ENCODE peak calls at places on chromosomes 1 and 21, in nine cellular contexts. One of them, this sample, is unnamed.
A peak's percentile ranks its signal among the peaks of the same experiment; 100 is the strongest.

GRCh38 chr1:32798191-32798590 is 19.0 kb downstream of the YARS1 start:
- DNase-seq in A549: no peak
- DNase-seq in progenitor cell of endocrine pancreas: no peak
- DNase-seq in mucosa of descending colon: no peak
- DNase-seq in thoracic aorta: no peak
- DNase-seq in AG09309: no peak
- DNase-seq in endodermal cell: no peak
- DNase-seq in mesothelial cell of epicardium: no peak
- DNase-seq in dorsolateral prefrontal cortex: no peak
- DNase-seq in this sample: no peak

GRCh38 chr1:28326505-28326904 is 2.3 kb upstream of the MED18 start:
- DNase-seq in endodermal cell: no peak
- DNase-seq in mucosa of descending colon: no peak
- DNase-seq in mesothelial cell of epicardium: no peak
- DNase-seq in dorsolateral prefrontal cortex: no peak
- DNase-seq in A549: no peak
- DNase-seq in progenitor cell of endocrine pancreas: no peak
- DNase-seq in AG09309: no peak
- DNase-seq in thoracic aorta: no peak
- DNase-seq in this sample: no peak

GRCh38 chr1:151834239-151834638 is 2.6 kb upstream of the RORC start:
- DNase-seq in progenitor cell of endocrine pancreas: no peak
- DNase-seq in endodermal cell: no peak
- DNase-seq in mesothelial cell of epicardium: no peak
- DNase-seq in A549: no peak
- DNase-seq in AG09309: no peak
- DNase-seq in dorsolateral prefrontal cortex: no peak
- DNase-seq in mucosa of descending colon: no peak
- DNase-seq in thoracic aorta: no peak
- DNase-seq in this sample: no peak

GRCh38 chr1:237235080-237235479 is 193.1 kb downstream of the RYR2 start:
- DNase-seq in AG09309: no peak
- DNase-seq in endodermal cell: no peak
- DNase-seq in progenitor cell of endocrine pancreas: no peak
- DNase-seq in dorsolateral prefrontal cortex: no peak
- DNase-seq in A549: no peak
- DNase-seq in mucosa of descending colon: no peak
- DNase-seq in mesothelial cell of epicardium: no peak
- DNase-seq in thoracic aorta: no peak
- DNase-seq in this sample: no peak

GRCh38 chr1:223479718-223480425 is 86.7 kb downstream of the CCDC185 start:
- DNase-seq in dorsolateral prefrontal cortex: no peak
- DNase-seq in endodermal cell: peak; percentile 73
- DNase-seq in A549: peak; percentile 11
- DNase-seq in mucosa of descending colon: no peak
- DNase-seq in thoracic aorta: no peak
- DNase-seq in progenitor cell of endocrine pancreas: no peak
- DNase-seq in AG09309: no peak
- DNase-seq in mesothelial cell of epicardium: no peak
- DNase-seq in this sample: no peak

GRCh38 chr1:201214461-201214860 is 23.8 kb downstream of the IGFN1 start:
- DNase-seq in AG09309: no peak
- DNase-seq in dorsolateral prefrontal cortex: no peak
- DNase-seq in A549: peak; percentile 39
- DNase-seq in thoracic aorta: no peak
- DNase-seq in endodermal cell: peak; percentile 75
- DNase-seq in mesothelial cell of epicardium: peak; percentile 22
- DNase-seq in progenitor cell of endocrine pancreas: no peak
- DNase-seq in mucosa of descending colon: no peak
- DNase-seq in this sample: no peak

GRCh38 chr1:230326971-230327891 is 98.9 kb downstream of the PGBD5 start:
- DNase-seq in A549: no peak
- DNase-seq in dorsolateral prefrontal cortex: no peak
- DNase-seq in endodermal cell: no peak
- DNase-seq in progenitor cell of endocrine pancreas: no peak
- DNase-seq in mucosa of descending colon: no peak
- DNase-seq in mesothelial cell of epicardium: no peak
- DNase-seq in thoracic aorta: no peak
- DNase-seq in AG09309: no peak
- DNase-seq in this sample: no peak

GRCh38 chr1:200877010-200877409 is 4.2 kb downstream of the GPR25 start:
- DNase-seq in progenitor cell of endocrine pancreas: no peak
- DNase-seq in A549: no peak
- DNase-seq in mucosa of descending colon: no peak
- DNase-seq in AG09309: no peak
- DNase-seq in mesothelial cell of epicardium: no peak
- DNase-seq in thoracic aorta: no peak
- DNase-seq in dorsolateral prefrontal cortex: no peak
- DNase-seq in endodermal cell: no peak
- DNase-seq in this sample: no peak

GRCh38 chr1:44531785-44532566 is 126.9 kb downstream of the RNF220 start:
- DNase-seq in A549: peak; percentile 76
- DNase-seq in mesothelial cell of epicardium: no peak
- DNase-seq in AG09309: no peak
- DNase-seq in endodermal cell: no peak
- DNase-seq in progenitor cell of endocrine pancreas: no peak
- DNase-seq in mucosa of descending colon: no peak
- DNase-seq in dorsolateral prefrontal cortex: no peak
- DNase-seq in thoracic aorta: no peak
- DNase-seq in this sample: no peak

GRCh38 chr1:23657659-23658275 is 33.8 kb upstream of the RPL11 start:
- DNase-seq in mucosa of descending colon: peak; percentile 66
- DNase-seq in progenitor cell of endocrine pancreas: peak; percentile 54
- DNase-seq in dorsolateral prefrontal cortex: no peak
- DNase-seq in thoracic aorta: no peak
- DNase-seq in endodermal cell: peak; percentile 94
- DNase-seq in mesothelial cell of epicardium: peak; percentile 69
- DNase-seq in A549: peak; percentile 63
- DNase-seq in AG09309: no peak
- DNase-seq in this sample: peak; percentile 78

GRCh38 chr1:89865498-89866385 is 44.9 kb downstream of the LRRC8D start:
- DNase-seq in dorsolateral prefrontal cortex: no peak
- DNase-seq in endodermal cell: no peak
- DNase-seq in progenitor cell of endocrine pancreas: no peak
- DNase-seq in mucosa of descending colon: no peak
- DNase-seq in A549: peak; percentile 23
- DNase-seq in AG09309: peak; percentile 61
- DNase-seq in thoracic aorta: no peak
- DNase-seq in mesothelial cell of epicardium: no peak
- DNase-seq in this sample: no peak

GRCh38 chr1:9174762-9175161 is 45.9 kb upstream of the GPR157 start:
- DNase-seq in endodermal cell: no peak
- DNase-seq in AG09309: no peak
- DNase-seq in mucosa of descending colon: no peak
- DNase-seq in mesothelial cell of epicardium: no peak
- DNase-seq in A549: no peak
- DNase-seq in progenitor cell of endocrine pancreas: no peak
- DNase-seq in thoracic aorta: no peak
- DNase-seq in dorsolateral prefrontal cortex: no peak
- DNase-seq in this sample: no peak

GRCh38 chr1:197958861-197959260 is 41.7 kb downstream of the LHX9 start:
- DNase-seq in AG09309: no peak
- DNase-seq in dorsolateral prefrontal cortex: no peak
- DNase-seq in A549: no peak
- DNase-seq in thoracic aorta: no peak
- DNase-seq in endodermal cell: no peak
- DNase-seq in mesothelial cell of epicardium: no peak
- DNase-seq in progenitor cell of endocrine pancreas: no peak
- DNase-seq in mucosa of descending colon: no peak
- DNase-seq in this sample: no peak

GRCh38 chr1:89598450-89599331 is 34.2 kb upstream of the LRRC8C start:
- DNase-seq in AG09309: no peak
- DNase-seq in dorsolateral prefrontal cortex: no peak
- DNase-seq in endodermal cell: no peak
- DNase-seq in A549: peak; percentile 31
- DNase-seq in mesothelial cell of epicardium: no peak
- DNase-seq in thoracic aorta: no peak
- DNase-seq in mucosa of descending colon: no peak
- DNase-seq in progenitor cell of endocrine pancreas: no peak
- DNase-seq in this sample: no peak

GRCh38 chr1:167774710-167775109 is 52.9 kb downstream of the MPZL1 start:
- DNase-seq in mucosa of descending colon: no peak
- DNase-seq in endodermal cell: no peak
- DNase-seq in progenitor cell of endocrine pancreas: no peak
- DNase-seq in mesothelial cell of epicardium: no peak
- DNase-seq in thoracic aorta: no peak
- DNase-seq in AG09309: no peak
- DNase-seq in dorsolateral prefrontal cortex: no peak
- DNase-seq in A549: no peak
- DNase-seq in this sample: no peak

DNA sequence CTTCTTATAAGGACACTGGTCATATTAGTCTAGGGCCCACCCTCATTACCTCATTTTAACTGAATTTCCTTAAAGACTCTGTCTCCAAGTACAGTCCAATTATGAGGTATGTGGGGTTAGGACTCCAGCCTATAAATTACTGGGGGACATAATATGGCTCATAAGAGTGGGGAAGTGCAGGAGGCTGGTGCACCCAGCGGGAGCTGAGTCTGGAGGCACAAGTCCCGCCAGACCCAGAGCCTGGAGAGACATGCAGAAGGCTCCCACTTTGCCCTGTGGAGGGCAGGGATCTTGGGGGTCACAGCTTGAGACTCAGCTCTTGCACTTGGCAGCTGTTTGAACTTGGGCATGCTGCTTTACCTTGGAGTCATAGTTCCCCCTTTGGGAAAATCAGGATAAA is 250.4 kb downstream of the RHOU start:
- DNase-seq in thoracic aorta: no peak
- DNase-seq in progenitor cell of endocrine pancreas: no peak
- DNase-seq in dorsolateral prefrontal cortex: no peak
- DNase-seq in AG09309: no peak
- DNase-seq in A549: no peak
- DNase-seq in endodermal cell: no peak
- DNase-seq in mucosa of descending colon: no peak
- DNase-seq in mesothelial cell of epicardium: no peak
- DNase-seq in this sample: no peak
- TF ChIP-seq CTCF in thoracic aorta: no peak
- TF ChIP-seq CTCF in progenitor cell of endocrine pancreas: no peak
- TF ChIP-seq CTCF in dorsolateral prefrontal cortex: no peak
- TF ChIP-seq CTCF in AG09309: no peak
- TF ChIP-seq CTCF in A549: no peak
- TF ChIP-seq CTCF in endodermal cell: no peak
- TF ChIP-seq CTCF in mucosa of descending colon: no peak
- TF ChIP-seq CTCF in mesothelial cell of epicardium: no peak
- TF ChIP-seq CTCF in this sample: no peak

DNA sequence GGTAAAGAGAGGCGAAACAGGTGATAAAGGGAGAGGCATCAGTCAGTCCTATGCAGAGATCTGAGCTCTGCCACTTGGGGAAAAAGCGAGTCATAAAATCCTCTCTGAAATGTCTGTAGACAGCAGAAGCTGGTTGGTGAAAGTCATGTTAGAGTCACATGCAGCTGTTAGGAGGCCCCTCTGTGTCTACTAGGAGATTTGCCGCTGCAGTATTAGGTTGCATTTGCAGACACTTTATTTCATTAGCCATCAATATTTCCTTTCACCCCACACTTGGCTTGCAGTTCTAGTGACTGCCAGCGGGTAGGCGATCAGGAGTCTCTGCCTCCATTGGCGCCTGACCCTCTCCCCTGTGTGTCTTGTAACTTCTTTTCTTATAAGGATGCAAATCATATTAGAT is 16.2 kb downstream of the ATP1A4 start:
- DNase-seq in AG09309: no peak
- DNase-seq in endodermal cell: no peak
- DNase-seq in mesothelial cell of epicardium: no peak
- DNase-seq in progenitor cell of endocrine pancreas: no peak
- DNase-seq in dorsolateral prefrontal cortex: no peak
- DNase-seq in thoracic aorta: no peak
- DNase-seq in mucosa of descending colon: no peak
- DNase-seq in A549: no peak
- DNase-seq in this sample: no peak
- TF ChIP-seq CTCF in AG09309: no peak
- TF ChIP-seq CTCF in endodermal cell: peak; percentile 60
- TF ChIP-seq CTCF in mesothelial cell of epicardium: no peak
- TF ChIP-seq CTCF in progenitor cell of endocrine pancreas: peak; percentile 9
- TF ChIP-seq CTCF in dorsolateral prefrontal cortex: no peak
- TF ChIP-seq CTCF in thoracic aorta: no peak
- TF ChIP-seq CTCF in mucosa of descending colon: no peak
- TF ChIP-seq CTCF in A549: no peak
- TF ChIP-seq CTCF in this sample: no peak

GRCh38 chr1:116847688-116848531 is 61.8 kb upstream of the PTGFRN start:
- DNase-seq in AG09309: no peak
- DNase-seq in dorsolateral prefrontal cortex: peak; percentile 46
- DNase-seq in A549: no peak
- DNase-seq in progenitor cell of endocrine pancreas: no peak
- DNase-seq in mucosa of descending colon: no peak
- DNase-seq in endodermal cell: no peak
- DNase-seq in mesothelial cell of epicardium: no peak
- DNase-seq in thoracic aorta: peak; percentile 3
- DNase-seq in this sample: no peak

GRCh38 chr1:116844775-116845174 is 64.9 kb upstream of the PTGFRN start:
- DNase-seq in thoracic aorta: no peak
- DNase-seq in dorsolateral prefrontal cortex: no peak
- DNase-seq in mucosa of descending colon: no peak
- DNase-seq in AG09309: no peak
- DNase-seq in mesothelial cell of epicardium: no peak
- DNase-seq in endodermal cell: no peak
- DNase-seq in progenitor cell of endocrine pancreas: no peak
- DNase-seq in A549: no peak
- DNase-seq in this sample: no peak

GRCh38 chr1:116841569-116842364 is 67.9 kb upstream of the PTGFRN start:
- DNase-seq in progenitor cell of endocrine pancreas: no peak
- DNase-seq in mucosa of descending colon: no peak
- DNase-seq in mesothelial cell of epicardium: no peak
- DNase-seq in AG09309: no peak
- DNase-seq in thoracic aorta: no peak
- DNase-seq in A549: no peak
- DNase-seq in endodermal cell: no peak
- DNase-seq in dorsolateral prefrontal cortex: no peak
- DNase-seq in this sample: no peak

GRCh38 chr1:116847175-116847574 is 62.5 kb upstream of the PTGFRN start:
- DNase-seq in AG09309: no peak
- DNase-seq in A549: no peak
- DNase-seq in dorsolateral prefrontal cortex: no peak
- DNase-seq in mucosa of descending colon: no peak
- DNase-seq in thoracic aorta: no peak
- DNase-seq in mesothelial cell of epicardium: no peak
- DNase-seq in endodermal cell: no peak
- DNase-seq in progenitor cell of endocrine pancreas: no peak
- DNase-seq in this sample: no peak

DNA sequence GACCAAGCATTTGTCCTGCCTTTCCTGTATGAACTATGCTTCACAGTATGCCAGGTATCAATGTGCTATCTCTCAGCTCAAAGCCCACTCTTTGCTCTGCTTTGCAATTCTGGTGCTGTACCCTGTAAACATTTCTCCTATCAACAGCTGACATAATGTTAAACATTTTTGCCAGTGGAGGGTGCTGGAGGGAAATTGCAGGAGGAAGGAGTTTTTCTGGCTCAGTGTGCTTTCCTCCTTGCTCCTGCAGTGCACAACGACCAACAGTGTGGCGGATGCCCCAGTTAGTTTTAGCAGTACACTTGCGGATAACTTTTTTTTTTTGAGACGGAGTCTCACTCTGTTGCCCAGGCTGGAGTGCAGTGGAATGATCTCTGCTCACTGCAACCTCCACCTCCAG is 67.1 kb upstream of the PTGFRN start:
- DNase-seq in endodermal cell: no peak
- DNase-seq in mucosa of descending colon: no peak
- DNase-seq in thoracic aorta: no peak
- DNase-seq in progenitor cell of endocrine pancreas: no peak
- DNase-seq in A549: no peak
- DNase-seq in mesothelial cell of epicardium: no peak
- DNase-seq in dorsolateral prefrontal cortex: no peak
- DNase-seq in AG09309: no peak
- DNase-seq in this sample: no peak
- TF ChIP-seq CTCF in endodermal cell: peak; percentile 25
- TF ChIP-seq CTCF in mucosa of descending colon: no peak
- TF ChIP-seq CTCF in thoracic aorta: no peak
- TF ChIP-seq CTCF in progenitor cell of endocrine pancreas: no peak
- TF ChIP-seq CTCF in A549: no peak
- TF ChIP-seq CTCF in mesothelial cell of epicardium: no peak
- TF ChIP-seq CTCF in dorsolateral prefrontal cortex: no peak
- TF ChIP-seq CTCF in AG09309: peak; percentile 41
- TF ChIP-seq CTCF in this sample: no peak

GRCh38 chr21:22120616-22121266 is 1122.5 kb downstream of the NCAM2 start:
- DNase-seq in dorsolateral prefrontal cortex: no peak
- DNase-seq in mucosa of descending colon: no peak
- DNase-seq in thoracic aorta: no peak
- DNase-seq in A549: peak; percentile 2
- DNase-seq in mesothelial cell of epicardium: no peak
- DNase-seq in AG09309: no peak
- DNase-seq in progenitor cell of endocrine pancreas: no peak
- DNase-seq in endodermal cell: peak; percentile 66
- DNase-seq in this sample: peak; percentile 4
- TF ChIP-seq CTCF in dorsolateral prefrontal cortex: no peak
- TF ChIP-seq CTCF in mucosa of descending colon: no peak
- TF ChIP-seq CTCF in thoracic aorta: no peak
- TF ChIP-seq CTCF in A549: no peak
- TF ChIP-seq CTCF in mesothelial cell of epicardium: peak; percentile 39
- TF ChIP-seq CTCF in AG09309: peak; percentile 7
- TF ChIP-seq CTCF in progenitor cell of endocrine pancreas: peak; percentile 45
- TF ChIP-seq CTCF in endodermal cell: peak; percentile 78
- TF ChIP-seq CTCF in this sample: peak; percentile 28